ENCODE peak calls at places on chromosomes 4 and X, in five cellular contexts. One of them, this sample, is unnamed.

GRCh38 chr4:176274441-176274840 is 5.4 kb upstream of the ASB5 start:
- DNase-seq in HepG2: no peak
- DNase-seq in SK-N-SH: no peak
- DNase-seq in tibial nerve: no peak
- DNase-seq in A549: no peak
- DNase-seq in this sample: no peak

GRCh38 chrX:70525733-70526132 is 81.1 kb downstream of the DLG3 start:
- DNase-seq in HepG2: peak
- DNase-seq in SK-N-SH: no peak
- DNase-seq in tibial nerve: no peak
- DNase-seq in A549: peak
- DNase-seq in this sample: peak

GRCh38 chrX:149937881-149938426 is 337 bp downstream of the EOLA2 start:
- DNase-seq in HepG2: no peak
- DNase-seq in SK-N-SH: no peak
- DNase-seq in tibial nerve: no peak
- DNase-seq in A549: no peak
- DNase-seq in this sample: no peak

GRCh38 chr4:181432347-181432746 is 810.9 kb upstream of the TENM3 start:
- DNase-seq in HepG2: no peak
- DNase-seq in SK-N-SH: no peak
- DNase-seq in tibial nerve: no peak
- DNase-seq in A549: no peak
- DNase-seq in this sample: no peak

GRCh38 chrX:11381464-11381863 is 88.3 kb downstream of the AMELX start:
- DNase-seq in HepG2: peak
- DNase-seq in SK-N-SH: peak
- DNase-seq in tibial nerve: peak
- DNase-seq in A549: peak
- DNase-seq in this sample: no peak

GRCh38 chr4:48275247-48275646 is 5.6 kb upstream of the TEC start:
- DNase-seq in HepG2: peak
- DNase-seq in SK-N-SH: no peak
- DNase-seq in tibial nerve: no peak
- DNase-seq in A549: peak
- DNase-seq in this sample: no peak

GRCh38 chr4:54495091-54495490 is 162.7 kb upstream of the KIT start:
- DNase-seq in HepG2: no peak
- DNase-seq in SK-N-SH: no peak
- DNase-seq in tibial nerve: no peak
- DNase-seq in A549: no peak
- DNase-seq in this sample: no peak

GRCh38 chrX:102018208-102018607 is 86.4 kb upstream of the ZMAT1 start:
- DNase-seq in HepG2: no peak
- DNase-seq in SK-N-SH: no peak
- DNase-seq in tibial nerve: no peak
- DNase-seq in A549: no peak
- DNase-seq in this sample: no peak

GRCh38 chr4:4387531-4388311 is 819 bp downstream of the NSG1 start:
- DNase-seq in HepG2: no peak
- DNase-seq in SK-N-SH: peak
- DNase-seq in tibial nerve: no peak
- DNase-seq in A549: no peak
- DNase-seq in this sample: no peak

GRCh38 chrX:19179389-19179788 is 57.1 kb upstream of the ADGRG2 start:
- DNase-seq in HepG2: no peak
- DNase-seq in SK-N-SH: no peak
- DNase-seq in tibial nerve: no peak
- DNase-seq in A549: no peak
- DNase-seq in this sample: no peak

GRCh38 chr4:4281787-4282186 is 8.2 kb downstream of the LYAR start:
- DNase-seq in HepG2: no peak
- DNase-seq in SK-N-SH: no peak
- DNase-seq in tibial nerve: no peak
- DNase-seq in A549: no peak
- DNase-seq in this sample: no peak

GRCh38 chr4:36244257-36245084 is at the start of gene ARAP2:
- DNase-seq in HepG2: no peak
- DNase-seq in SK-N-SH: peak
- DNase-seq in tibial nerve: peak
- DNase-seq in A549: peak
- DNase-seq in this sample: peak

GRCh38 chrX:70234355-70234754 is at the start of gene AWAT1:
- DNase-seq in HepG2: no peak
- DNase-seq in SK-N-SH: no peak
- DNase-seq in tibial nerve: no peak
- DNase-seq in A549: no peak
- DNase-seq in this sample: no peak

GRCh38 chr4:118351851-118352827 is 664 bp downstream of the PRSS12 start:
- DNase-seq in HepG2: peak
- DNase-seq in SK-N-SH: peak
- DNase-seq in tibial nerve: peak
- DNase-seq in A549: peak
- DNase-seq in this sample: peak

GRCh38 chr4:1683903-1684755 is at the start of gene FAM53A:
- DNase-seq in HepG2: peak
- DNase-seq in SK-N-SH: peak
- DNase-seq in tibial nerve: peak
- DNase-seq in A549: peak
- DNase-seq in this sample: peak

GRCh38 chrX:38774249-38774648 is 27.0 kb upstream of the MID1IP1 start:
- DNase-seq in HepG2: no peak
- DNase-seq in SK-N-SH: no peak
- DNase-seq in tibial nerve: no peak
- DNase-seq in A549: no peak
- DNase-seq in this sample: no peak

GRCh38 chr4:161343188-161343950 is 820.4 kb downstream of the FSTL5 start:
- DNase-seq in HepG2: no peak
- DNase-seq in SK-N-SH: no peak
- DNase-seq in tibial nerve: no peak
- DNase-seq in A549: no peak
- DNase-seq in this sample: no peak
- TF ChIP-seq EP300 in HepG2: no peak
- TF ChIP-seq EP300 in SK-N-SH: no peak
- TF ChIP-seq EP300 in tibial nerve: no peak
- TF ChIP-seq EP300 in A549: no peak
- TF ChIP-seq EP300 in this sample: no peak

DNA sequence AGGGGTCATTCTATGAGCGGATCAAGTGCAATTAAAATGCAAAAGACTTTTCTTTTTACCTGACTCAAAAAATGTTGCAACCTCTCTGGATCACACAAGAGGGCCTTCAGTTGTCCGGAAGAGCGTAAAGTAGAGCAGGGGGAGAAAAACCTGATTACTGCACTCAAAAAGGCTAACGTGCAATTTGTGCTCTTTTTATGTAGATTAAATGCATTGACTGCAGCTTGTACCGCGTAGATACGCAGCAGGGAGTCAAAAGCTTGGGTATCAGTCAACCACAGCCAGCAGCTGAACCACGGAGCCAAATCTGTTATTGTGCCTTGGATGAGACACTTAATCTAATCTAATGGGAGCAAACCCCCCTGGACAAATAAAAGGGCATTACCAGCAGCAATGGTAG is 107.3 kb upstream of the RAI2 start:
- DNase-seq in HepG2: no peak
- DNase-seq in SK-N-SH: no peak
- DNase-seq in tibial nerve: no peak
- DNase-seq in A549: no peak
- DNase-seq in this sample: no peak
- TF ChIP-seq EP300 in HepG2: no peak
- TF ChIP-seq EP300 in SK-N-SH: no peak
- TF ChIP-seq EP300 in tibial nerve: no peak
- TF ChIP-seq EP300 in A549: no peak
- TF ChIP-seq EP300 in this sample: no peak

GRCh38 chrX:24647257-24648058 is at the start of gene PCYT1B:
- DNase-seq in HepG2: no peak
- DNase-seq in SK-N-SH: peak
- DNase-seq in tibial nerve: peak
- DNase-seq in A549: no peak
- DNase-seq in this sample: peak

GRCh38 chrX:24646745-24647182 is 383 bp downstream of the PCYT1B start:
- DNase-seq in HepG2: no peak
- DNase-seq in SK-N-SH: peak
- DNase-seq in tibial nerve: no peak
- DNase-seq in A549: no peak
- DNase-seq in this sample: no peak

GRCh38 chrX:24643116-24643515 is 4.0 kb downstream of the PCYT1B start:
- DNase-seq in HepG2: no peak
- DNase-seq in SK-N-SH: no peak
- DNase-seq in tibial nerve: no peak
- DNase-seq in A549: no peak
- DNase-seq in this sample: no peak
- TF ChIP-seq EP300 in HepG2: no peak
- TF ChIP-seq EP300 in SK-N-SH: no peak
- TF ChIP-seq EP300 in tibial nerve: no peak
- TF ChIP-seq EP300 in A549: no peak
- TF ChIP-seq EP300 in this sample: no peak

DNA sequence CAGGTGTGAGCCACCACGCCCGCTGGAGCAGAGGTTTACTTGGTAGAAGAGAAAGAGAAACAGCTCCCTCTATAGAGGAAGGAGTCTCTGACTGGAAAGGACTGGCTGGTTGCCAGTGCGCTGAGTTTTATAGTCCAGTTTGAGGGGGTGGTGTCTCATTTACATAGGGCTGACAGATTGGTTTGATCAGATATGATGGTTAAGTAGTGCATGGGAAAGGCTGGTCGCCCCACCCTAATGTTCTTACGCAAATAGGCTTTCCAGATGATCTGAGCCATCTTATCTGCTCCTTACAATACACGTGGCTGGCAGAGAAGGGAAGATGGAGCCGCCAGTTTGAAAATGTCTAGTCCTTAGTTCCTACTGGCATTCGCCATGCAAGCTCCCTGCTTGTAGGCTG is 439.5 kb downstream of the NAF1 start:
- DNase-seq in HepG2: peak
- DNase-seq in SK-N-SH: no peak
- DNase-seq in tibial nerve: no peak
- DNase-seq in A549: no peak
- DNase-seq in this sample: peak
- TF ChIP-seq EP300 in HepG2: no peak
- TF ChIP-seq EP300 in SK-N-SH: no peak
- TF ChIP-seq EP300 in tibial nerve: no peak
- TF ChIP-seq EP300 in A549: no peak
- TF ChIP-seq EP300 in this sample: no peak

GRCh38 chr4:153259679-153260078 is 55.4 kb downstream of the TRIM2 start:
- DNase-seq in HepG2: no peak
- DNase-seq in SK-N-SH: no peak
- DNase-seq in tibial nerve: no peak
- DNase-seq in A549: no peak
- DNase-seq in this sample: no peak

GRCh38 chr4:153257151-153257620 is 52.9 kb downstream of the TRIM2 start:
- DNase-seq in HepG2: no peak
- DNase-seq in SK-N-SH: peak
- DNase-seq in tibial nerve: no peak
- DNase-seq in A549: no peak
- DNase-seq in this sample: no peak

GRCh38 chr4:153260152-153260551 is 55.9 kb downstream of the TRIM2 start:
- DNase-seq in HepG2: no peak
- DNase-seq in SK-N-SH: no peak
- DNase-seq in tibial nerve: no peak
- DNase-seq in A549: no peak
- DNase-seq in this sample: no peak

GRCh38 chr4:153258750-153259149 is 54.5 kb downstream of the TRIM2 start:
- DNase-seq in HepG2: no peak
- DNase-seq in SK-N-SH: no peak
- DNase-seq in tibial nerve: no peak
- DNase-seq in A549: no peak
- DNase-seq in this sample: no peak

DNA sequence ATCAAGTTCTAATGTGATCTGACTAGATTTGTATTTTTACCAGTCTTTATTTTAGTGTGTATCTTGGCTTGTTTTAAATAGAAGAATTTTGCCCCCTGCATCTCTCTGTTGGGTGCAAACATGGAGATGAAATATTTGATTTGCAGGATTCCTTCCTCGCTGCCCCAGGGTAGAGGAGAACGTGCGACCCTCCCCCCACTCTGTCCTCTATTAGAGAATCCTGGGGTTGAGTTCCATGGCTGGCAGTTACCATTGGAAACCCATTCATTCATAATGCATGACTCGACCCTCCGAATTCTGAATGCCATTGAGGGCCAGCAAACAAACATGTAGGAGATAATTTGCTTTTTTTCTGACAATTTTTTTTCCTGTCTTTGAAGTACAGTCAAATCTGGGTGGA is 53.7 kb downstream of the TRIM2 start:
- DNase-seq in HepG2: no peak
- DNase-seq in SK-N-SH: peak
- DNase-seq in tibial nerve: no peak
- DNase-seq in A549: no peak
- DNase-seq in this sample: no peak
- TF ChIP-seq EP300 in HepG2: no peak
- TF ChIP-seq EP300 in SK-N-SH: no peak
- TF ChIP-seq EP300 in tibial nerve: no peak
- TF ChIP-seq EP300 in A549: no peak
- TF ChIP-seq EP300 in this sample: no peak

GRCh38 chr4:70360460-70360859 is at the start of gene SMR3A:
- DNase-seq in HepG2: no peak
- DNase-seq in SK-N-SH: no peak
- DNase-seq in tibial nerve: no peak
- DNase-seq in A549: no peak
- DNase-seq in this sample: no peak
- TF ChIP-seq EP300 in HepG2: no peak
- TF ChIP-seq EP300 in SK-N-SH: no peak
- TF ChIP-seq EP300 in tibial nerve: no peak
- TF ChIP-seq EP300 in A549: no peak
- TF ChIP-seq EP300 in this sample: no peak